ENCODE peak calls at places on chromosomes 11 and 22, in six cellular contexts. P, B, Y, X, F and M are unnamed samples.

GRCh38 chr11:117385906-117386305 is 58.3 kb downstream of the CEP164 start:
- DNase-seq in P (no peak), B (no peak), Y (no peak), X (no peak), F (no peak), M (no peak)

GRCh38 chr11:111417766-111418435 is 38.8 kb upstream of the POU2AF1 start:
- DNase-seq in P (no peak), B (no peak), Y (no peak), X (peak; percentile 93), F (no peak), M (no peak)

GRCh38 chr11:2800655-2801531 is 84.7 kb downstream of the CDKN1C start:
- DNase-seq in P (peak; percentile 6), B (no peak), Y (no peak), X (no peak), F (no peak), M (no peak)

GRCh38 chr11:71186861-71187260 is 65.5 kb downstream of the SHANK2 start:
- DNase-seq in P (no peak), B (no peak), Y (no peak), X (no peak), F (no peak), M (no peak)

GRCh38 chr11:126359431-126360048 is 4.1 kb downstream of the ST3GAL4 start:
- DNase-seq in P (no peak), B (peak; percentile 49), Y (no peak), X (peak; percentile 76), F (no peak), M (no peak)

GRCh38 chr11:64711138-64711943 is 11.7 kb downstream of the NRXN2 start:
- DNase-seq in P (no peak), B (no peak), Y (no peak), X (no peak), F (no peak), M (no peak)

GRCh38 chr11:130198292-130198691 is 38.7 kb downstream of the ST14 start:
- DNase-seq in P (no peak), B (no peak), Y (no peak), X (no peak), F (no peak), M (no peak)

GRCh38 chr22:24803064-24803542 is 2.9 kb upstream of the SGSM1 start:
- DNase-seq in P (peak; percentile 62), B (no peak), Y (peak; percentile 44), X (no peak), F (no peak), M (no peak)

GRCh38 chr11:60994450-60995135 is 23.1 kb downstream of the CD6 start:
- DNase-seq in P (no peak), B (no peak), Y (no peak), X (no peak), F (no peak), M (no peak)

GRCh38 chr22:37746366-37747089 is 49.7 kb downstream of the TRIOBP start:
- DNase-seq in P (peak; percentile 39), B (no peak), Y (no peak), X (no peak), F (no peak), M (no peak)

GRCh38 chr22:28923826-28924732 is 40.7 kb downstream of the ZNRF3 start:
- DNase-seq in P (no peak), B (no peak), Y (no peak), X (no peak), F (peak; percentile 83), M (no peak)

GRCh38 chr11:76156971-76157427 is 49.3 kb downstream of the WNT11 start:
- DNase-seq in P (no peak), B (no peak), Y (no peak), X (no peak), F (no peak), M (no peak)

GRCh38 chr11:120556841-120557240 is 45.3 kb downstream of the GRIK4 start:
- DNase-seq in P (no peak), B (no peak), Y (no peak), X (no peak), F (no peak), M (no peak)

GRCh38 chr22:20315337-20316216 is 4.3 kb downstream of the DGCR6L start:
- DNase-seq in P (no peak), B (no peak), Y (no peak), X (no peak), F (no peak), M (no peak)

GRCh38 chr22:27554841-27555456 is 246.6 kb downstream of the MN1 start:
- DNase-seq in P (no peak), B (no peak), Y (no peak), X (no peak), F (no peak), M (no peak)

GRCh38 chr11:7858001-7858400 is 61.3 kb upstream of the OR5P2 start:
- DNase-seq in P (no peak), B (no peak), Y (no peak), X (no peak), F (no peak), M (no peak)

GRCh38 chr11:331332-332060 is 10.8 kb upstream of the IFITM3 start:
- DNase-seq in P (no peak), B (no peak), Y (no peak), X (no peak), F (no peak), M (no peak)

GRCh38 chr11:45828996-45829395 is 18.3 kb upstream of the CRY2 start:
- DNase-seq in P (no peak), B (no peak), Y (no peak), X (no peak), F (no peak), M (no peak)

GRCh38 chr11:95512682-95513081 is 276.9 kb downstream of the FAM76B start:
- DNase-seq in P (no peak), B (peak; percentile 69), Y (no peak), X (peak; percentile 90), F (no peak), M (no peak)

GRCh38 chr22:47433627-47434026 is 671.2 kb downstream of the TBC1D22A start:
- DNase-seq in P (no peak), B (no peak), Y (no peak), X (no peak), F (no peak), M (no peak)

GRCh38 chr11:76783901-76784813 is 1.0 kb downstream of the TSKU start:
- DNase-seq in P (peak; percentile 79), B (no peak), Y (peak; percentile 81), X (peak; percentile 72), F (no peak), M (peak; percentile 69)

GRCh38 chr11:2927851-2928604 is 1.2 kb downstream of the PHLDA2 start:
- DNase-seq in P (no peak), B (no peak), Y (no peak), X (no peak), F (no peak), M (peak; percentile 57)

GRCh38 chr11:94504689-94505293 is 7.5 kb upstream of the C11orf97 start:
- DNase-seq in P (no peak), B (no peak), Y (peak; percentile 28), X (peak; percentile 26), F (no peak), M (no peak)

GRCh38 chr11:128688031-128688713 is 5.7 kb upstream of the FLI1 start:
- DNase-seq in P (no peak), B (no peak), Y (no peak), X (no peak), F (no peak), M (no peak)

GRCh38 chr11:77403228-77403627 is 70.7 kb downstream of the PAK1 start:
- DNase-seq in P (no peak), B (no peak), Y (no peak), X (no peak), F (no peak), M (no peak)

GRCh38 chr22:23403152-23403719 is 176.9 kb downstream of the IGLL1 start:
- DNase-seq in P (no peak), B (no peak), Y (no peak), X (no peak), F (no peak), M (no peak)

GRCh38 chr11:86740628-86741488 is 59.5 kb upstream of the PRSS23 start:
- DNase-seq in P (no peak), B (peak; percentile 86), Y (peak; percentile 84), X (peak; percentile 94), F (no peak), M (peak; percentile 69)

GRCh38 chr22:36083056-36083455 is 54.4 kb upstream of the RBFOX2 start:
- DNase-seq in P (no peak), B (no peak), Y (no peak), X (no peak), F (no peak), M (no peak)

GRCh38 chr22:17233348-17234043 is 14.3 kb upstream of the ADA2 start:
- DNase-seq in P (no peak), B (no peak), Y (no peak), X (no peak), F (no peak), M (no peak)

GRCh38 chr11:8870461-8871282 is 40.3 kb upstream of the AKIP1 start:
- DNase-seq in P (peak; percentile 38), B (no peak), Y (peak; percentile 46), X (peak; percentile 44), F (no peak), M (peak; percentile 41)

GRCh38 chr11:102426000-102426399 is 26.6 kb downstream of the TMEM123 start:
- DNase-seq in P (no peak), B (no peak), Y (no peak), X (no peak), F (no peak), M (no peak)

GRCh38 chr22:50473088-50473487 is 1.7 kb downstream of the SBF1 start:
- DNase-seq in P (no peak), B (no peak), Y (no peak), X (no peak), F (no peak), M (peak; percentile 43)

GRCh38 chr11:15826826-15827225 is 529.5 kb downstream of the SOX6 start:
- DNase-seq in P (peak; percentile 70), B (no peak), Y (peak; percentile 40), X (no peak), F (no peak), M (peak; percentile 39)

GRCh38 chr11:113147249-113147648 is 167.1 kb upstream of the TTC12 start:
- DNase-seq in P (no peak), B (no peak), Y (peak; percentile 60), X (no peak), F (no peak), M (no peak)

GRCh38 chr22:28896611-28897010 is 13.2 kb downstream of the ZNRF3 start:
- DNase-seq in P (no peak), B (no peak), Y (no peak), X (no peak), F (no peak), M (no peak)

GRCh38 chr11:112421854-112422253 is 161.2 kb upstream of the PLET1 start:
- DNase-seq in P (no peak), B (no peak), Y (peak; percentile 38), X (no peak), F (no peak), M (no peak)

GRCh38 chr22:27775698-27776409 is 25.7 kb downstream of the MN1 start:
- DNase-seq in P (no peak), B (no peak), Y (no peak), X (no peak), F (no peak), M (no peak)